ENCODE peak calls at places on chromosomes 7 and 10, in six cellular contexts. D, C, X, M, A and S are unnamed samples.

GRCh38 chr7:76265299-76265698 is 37.2 kb upstream of the HSPB1 start:
- DNase-seq in D (no peak), C (no peak), X (no peak), M (no peak), A (no peak), S (no peak)

GRCh38 chr7:124033807-124034753 is 1.2 kb upstream of the TMEM229A start:
- DNase-seq in D (no peak), C (no peak), X (no peak), M (no peak), A (no peak), S (peak; percentile 57)

GRCh38 chr7:31000161-31000693 is 36.5 kb downstream of the GHRHR start:
- DNase-seq in D (no peak), C (no peak), X (no peak), M (no peak), A (no peak), S (no peak)

GRCh38 chr7:82805527-82805960 is 357.1 kb downstream of the PCLO start:
- DNase-seq in D (peak; percentile 79), C (no peak), X (no peak), M (no peak), A (peak; percentile 91), S (no peak)

GRCh38 chr7:150949564-150949963 is 28.6 kb downstream of the KCNH2 start:
- DNase-seq in D (no peak), C (no peak), X (no peak), M (no peak), A (no peak), S (no peak)

GRCh38 chr7:43085992-43086391 is 26.5 kb upstream of the HECW1 start:
- DNase-seq in D (no peak), C (no peak), X (peak; percentile 28), M (no peak), A (no peak), S (no peak)

GRCh38 chr10:72665925-72666324 is 26.0 kb upstream of the MCU start:
- DNase-seq in D (peak; percentile 19), C (no peak), X (no peak), M (peak; percentile 1), A (peak; percentile 67), S (no peak)

GRCh38 chr7:19989906-19990305 is 216.5 kb upstream of the TMEM196 start:
- DNase-seq in D (no peak), C (no peak), X (no peak), M (no peak), A (no peak), S (no peak)

GRCh38 chr7:1512781-1513656 is 8.8 kb upstream of the INTS1 start:
- DNase-seq in D (no peak), C (peak; percentile 32), X (peak; percentile 36), M (peak; percentile 68), A (peak; percentile 96), S (peak; percentile 13)

GRCh38 chr7:128104109-128104742 is 73.0 kb upstream of the LRRC4 start:
- DNase-seq in D (no peak), C (peak; percentile 38), X (peak; percentile 58), M (no peak), A (no peak), S (no peak)

GRCh38 chr10:113381906-113382562 is 170.8 kb upstream of the HABP2 start:
- DNase-seq in D (peak; percentile 58), C (peak; percentile 8), X (peak; percentile 37), M (peak; percentile 30), A (peak; percentile 79), S (no peak)

GRCh38 chr7:48718731-48719387 is 205.5 kb upstream of the CDC14C start:
- DNase-seq in D (peak; percentile 2), C (no peak), X (no peak), M (no peak), A (no peak), S (no peak)

GRCh38 chr10:102555781-102556328 is 52.1 kb downstream of the SUFU start:
- DNase-seq in D (no peak), C (no peak), X (no peak), M (no peak), A (peak; percentile 74), S (no peak)

GRCh38 chr10:123804716-123805115 is 86.9 kb downstream of the CPXM2 start:
- DNase-seq in D (no peak), C (no peak), X (no peak), M (no peak), A (peak; percentile 14), S (no peak)

GRCh38 chr7:140915948-140916555 is 8.7 kb downstream of the BRAF start:
- DNase-seq in D (no peak), C (no peak), X (no peak), M (no peak), A (no peak), S (no peak)

GRCh38 chr7:104969183-104969582 is 44.8 kb upstream of the KMT2E start:
- DNase-seq in D (no peak), C (no peak), X (no peak), M (no peak), A (no peak), S (no peak)

GRCh38 chr7:127317447-127317961 is 64.8 kb upstream of the GRM8 start:
- DNase-seq in D (no peak), C (no peak), X (no peak), M (no peak), A (no peak), S (no peak)